ENCODE peak calls at places on chromosome X, in four cellular contexts. E is GM12878, D is K562, M is HepG2. I is an unnamed sample.
A peak's percentile ranks its signal among the peaks of the same experiment; 100 is the strongest.

GRCh38 chrX:84224741-84225140 is 36.7 kb upstream of the RPS6KA6 start:
- DNase-seq in E (no peak), D (no peak), M (no peak), I (no peak)

GRCh38 chrX:9456250-9457074 is 8.4 kb upstream of the TBL1X start:
- DNase-seq in E (no peak), D (no peak), M (peak; percentile 32), I (no peak)

GRCh38 chrX:31178769-31179125 is 106.9 kb upstream of the FTHL17 start:
- DNase-seq in E (no peak), D (no peak), M (no peak), I (no peak)

GRCh38 chrX:44873415-44874270 is 655 bp downstream of the KDM6A start:
- DNase-seq in E (no peak), D (peak; percentile 30), M (no peak), I (peak; percentile 38)

GRCh38 chrX:20060961-20061868 is 55.5 kb downstream of the MAP7D2 start:
- DNase-seq in E (peak; percentile 53), D (no peak), M (no peak), I (no peak)

GRCh38 chrX:107708762-107709161 is 66.8 kb downstream of the TSC22D3 start:
- DNase-seq in E (no peak), D (no peak), M (no peak), I (no peak)

GRCh38 chrX:22060451-22060940 is 28.4 kb downstream of the PHEX start:
- DNase-seq in E (no peak), D (no peak), M (no peak), I (no peak)

GRCh38 chrX:71541546-71542022 is 8.7 kb downstream of the OGT start:
- DNase-seq in E (no peak), D (no peak), M (no peak), I (no peak)

GRCh38 chrX:135698924-135699323 is 14.5 kb upstream of the CT45A1 start:
- DNase-seq in E (no peak), D (no peak), M (no peak), I (no peak)

GRCh38 chrX:100368167-100368566 is 41.9 kb downstream of the PCDH19 start:
- DNase-seq in E (no peak), D (peak; percentile 5), M (peak; percentile 0), I (peak; percentile 61)

GRCh38 chrX:2819345-2820130 is 9.2 kb upstream of the GYG2 start:
- DNase-seq in E (no peak), D (peak; percentile 55), M (peak; percentile 9), I (peak; percentile 59)

GRCh38 chrX:10725071-10725470 is 104.7 kb upstream of the MID1 start:
- DNase-seq in E (no peak), D (peak; percentile 14), M (no peak), I (peak; percentile 33)

GRCh38 chrX:143634701-143635442 is 1.0 kb downstream of the SLITRK4 start:
- DNase-seq in E (no peak), D (no peak), M (no peak), I (no peak)

GRCh38 chrX:153671589-153672530 is 1.8 kb downstream of the PNCK start:
- DNase-seq in E (no peak), D (no peak), M (no peak), I (no peak)

GRCh38 chrX:134625315-134625718 is 33.0 kb downstream of the PLAC1 start:
- DNase-seq in E (no peak), D (no peak), M (no peak), I (no peak)

GRCh38 chrX:153969904-153970397 is 1.7 kb downstream of the HCFC1 start:
- DNase-seq in E (no peak), D (peak; percentile 30), M (no peak), I (no peak)

GRCh38 chrX:50081282-50081955 is 119.4 kb downstream of the AKAP4 start:
- DNase-seq in E (no peak), D (no peak), M (peak; percentile 10), I (no peak)

GRCh38 chrX:26511621-26512363 is 295.8 kb downstream of the MAGEB5 start:
- DNase-seq in E (no peak), D (no peak), M (no peak), I (no peak)

GRCh38 chrX:47579537-47579936 is 2.7 kb upstream of the TIMP1 start:
- DNase-seq in E (no peak), D (no peak), M (no peak), I (no peak)

GRCh38 chrX:92232182-92232581 is 453.0 kb downstream of the PCDH11X start:
- DNase-seq in E (no peak), D (no peak), M (peak; percentile 0), I (peak; percentile 16)

GRCh38 chrX:40947276-40947675 is 138.0 kb upstream of the USP9X start:
- DNase-seq in E (no peak), D (no peak), M (no peak), I (no peak)

GRCh38 chrX:29911673-29912072 is 303.7 kb upstream of the MAGEB2 start:
- DNase-seq in E (no peak), D (no peak), M (no peak), I (no peak)

GRCh38 chrX:64642482-64642881 is 247.2 kb upstream of the MTMR8 start:
- DNase-seq in E (no peak), D (no peak), M (no peak), I (no peak)

GRCh38 chrX:107577933-107578332 is 50.4 kb upstream of the PRPS1 start:
- DNase-seq in E (no peak), D (peak; percentile 62), M (no peak), I (no peak)

GRCh38 chrX:66200855-66201795 is 37.1 kb downstream of the HEPH start:
- DNase-seq in E (no peak), D (no peak), M (no peak), I (no peak)

GRCh38 chrX:134537179-134537945 is 77.4 kb downstream of the HPRT1 start:
- DNase-seq in E (no peak), D (peak; percentile 41), M (peak; percentile 7), I (no peak)

GRCh38 chrX:8748855-8749254 is 16.9 kb upstream of the ANOS1 start:
- DNase-seq in E (no peak), D (peak; percentile 22), M (no peak), I (peak; percentile 33)

GRCh38 chrX:149010899-149011224 is 494.2 kb downstream of the IDS start:
- DNase-seq in E (no peak), D (no peak), M (no peak), I (no peak)

GRCh38 chrX:67872958-67873357 is 329.1 kb downstream of the AR start:
- DNase-seq in E (no peak), D (no peak), M (no peak), I (no peak)

GRCh38 chrX:19625612-19626011 is 110.3 kb upstream of the MAP3K15 start:
- DNase-seq in E (no peak), D (no peak), M (no peak), I (no peak)

GRCh38 chrX:40644175-40644574 is 3.2 kb downstream of the CXorf38 start:
- DNase-seq in E (no peak), D (peak; percentile 6), M (no peak), I (no peak)

GRCh38 chrX:28135378-28136047 is 154.3 kb upstream of the DCAF8L1 start:
- DNase-seq in E (no peak), D (no peak), M (no peak), I (no peak)

GRCh38 chrX:12974217-12974796 is 603 bp upstream of the TMSB4X start:
- DNase-seq in E (no peak), D (peak; percentile 66), M (no peak), I (no peak)

GRCh38 chrX:38879631-38880220 is 78.5 kb downstream of the MID1IP1 start:
- DNase-seq in E (no peak), D (no peak), M (no peak), I (no peak)

GRCh38 chrX:50941638-50942037 is 31.1 kb downstream of the BMP15 start:
- DNase-seq in E (no peak), D (no peak), M (no peak), I (no peak)

DNA sequence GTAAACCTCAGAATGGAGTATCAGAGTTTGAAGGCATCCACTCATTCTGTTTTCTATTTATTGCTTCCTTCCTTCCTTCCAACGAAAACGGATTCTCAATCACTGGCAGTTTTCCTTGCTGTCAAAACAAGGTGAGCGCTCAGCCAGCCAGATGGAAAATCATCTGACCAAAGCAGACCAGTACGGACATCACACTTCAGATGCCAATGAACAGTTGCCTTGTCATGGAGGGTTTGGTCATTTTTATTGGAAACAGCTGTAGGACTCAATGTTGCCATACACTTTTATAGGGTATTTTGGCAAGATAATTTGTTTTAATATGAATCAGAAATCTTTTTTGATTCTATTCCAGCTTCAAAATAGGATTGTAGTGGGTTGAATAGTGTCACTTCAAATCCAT is 16.6 kb downstream of the GEMIN8 start:
- DNase-seq in E (no peak), D (no peak), M (no peak), I (no peak)
- TF ChIP-seq FOXM1 in E (no peak), D (no peak), M (no peak), I (no peak)

DNA sequence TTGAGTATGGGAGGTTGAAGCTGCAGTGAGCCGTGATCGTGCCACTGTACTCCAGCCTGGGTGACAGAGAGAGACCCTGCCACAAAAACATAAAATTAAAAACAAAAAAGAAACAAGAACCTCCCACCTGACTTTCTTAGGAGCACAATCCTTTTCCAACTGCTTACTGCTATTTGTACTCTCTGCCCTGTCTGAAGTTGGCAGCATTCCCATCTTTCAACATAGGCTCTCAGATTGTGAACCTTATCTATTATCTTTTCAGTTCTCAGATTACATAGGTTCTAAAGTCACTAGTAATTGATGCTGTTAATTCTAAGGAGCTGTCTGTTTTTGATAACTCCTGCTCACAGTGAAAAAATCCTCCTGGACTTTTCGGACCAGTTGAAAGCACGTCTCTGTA is 812.2 kb upstream of the CT83 start:
- DNase-seq in E (no peak), D (no peak), M (no peak), I (no peak)
- TF ChIP-seq TARDBP in E (no peak), D (no peak), M (no peak), I (no peak)

DNA sequence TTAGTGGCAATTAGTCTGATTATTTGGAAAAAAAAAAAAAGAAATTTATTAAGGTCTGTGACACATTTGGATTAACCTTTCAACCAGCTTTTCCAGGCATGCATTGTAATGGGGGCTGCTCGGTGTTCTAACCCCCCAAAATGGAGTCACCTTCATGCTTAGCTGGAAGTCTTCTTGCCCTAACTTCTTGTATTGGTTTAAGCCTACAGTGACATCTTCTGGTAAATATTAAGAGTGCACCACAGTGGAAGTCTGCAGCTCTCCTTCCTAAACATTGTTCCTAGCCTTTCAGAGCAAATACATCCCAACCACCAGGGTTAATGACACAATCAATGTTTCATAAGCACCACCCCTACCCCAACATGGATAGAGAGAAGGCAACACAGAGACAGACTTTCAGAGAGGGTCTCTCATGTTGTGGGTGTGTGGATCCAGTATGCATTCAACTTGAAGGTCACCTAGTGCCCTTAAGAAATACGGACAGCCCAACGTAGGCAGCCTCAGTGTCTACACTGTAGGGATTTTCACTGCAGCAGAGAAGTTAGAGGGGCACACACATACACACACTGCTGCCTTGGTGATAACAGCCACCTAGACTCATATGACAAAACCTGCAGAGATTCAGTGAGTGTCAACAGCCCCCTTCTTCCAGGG is 142.9 kb upstream of the MBNL3 start:
- DNase-seq in E (no peak), D (peak; percentile 12), M (peak; percentile 31), I (peak; percentile 49)
- TF ChIP-seq FOXM1 in E (no peak), D (no peak), M (no peak), I (no peak)

GRCh38 chrX:56729152-56729557 is at the start of gene NBDY:
- DNase-seq in E (no peak), D (peak; percentile 12), M (no peak), I (peak; percentile 46)

GRCh38 chrX:56728321-56728720 is 722 bp upstream of the NBDY start:
- DNase-seq in E (no peak), D (no peak), M (no peak), I (no peak)

GRCh38 chrX:56727531-56727930 is 1.5 kb upstream of the NBDY start:
- DNase-seq in E (no peak), D (no peak), M (no peak), I (no peak)

GRCh38 chrX:56728752-56729151 is 291 bp upstream of the NBDY start:
- DNase-seq in E (no peak), D (no peak), M (no peak), I (no peak)

GRCh38 chrX:56726609-56727008 is 2.4 kb upstream of the NBDY start:
- DNase-seq in E (no peak), D (peak; percentile 21), M (peak; percentile 41), I (peak; percentile 34)
- TF ChIP-seq TARDBP in E (no peak), D (no peak), M (no peak), I (no peak)